ENCODE peak calls at places on chromosomes 4 and X, in ten cellular contexts. V, P, D, M, F, G, I, N, U and E are unnamed samples.

GRCh38 chr4:95505149-95505548 is 43.6 kb downstream of the UNC5C start:
- DNase-seq in V (no peak), P (no peak), D (no peak), M (no peak), F (no peak), G (no peak), I (no peak), N (no peak), U (no peak), E (no peak)

GRCh38 chr4:128517739-128518510 is 230.3 kb upstream of the PGRMC2 start:
- DNase-seq in V (peak; percentile 68), P (peak; percentile 59), D (no peak), M (no peak), F (peak; percentile 54), G (peak; percentile 94), I (peak; percentile 71), N (peak; percentile 93), U (no peak), E (no peak)

GRCh38 chr4:76305971-76306881 is at the start of gene STBD1:
- DNase-seq in V (peak; percentile 74), P (peak; percentile 87), D (peak; percentile 85), M (peak; percentile 4), F (peak; percentile 74), G (no peak), I (peak; percentile 92), N (peak; percentile 69), U (no peak), E (peak; percentile 54)

GRCh38 chr4:76211769-76212168 is 1.9 kb downstream of the SCARB2 start:
- DNase-seq in V (no peak), P (no peak), D (no peak), M (no peak), F (no peak), G (no peak), I (no peak), N (no peak), U (no peak), E (no peak)

GRCh38 chr4:145451895-145452294 is 29.8 kb upstream of the SMAD1 start:
- DNase-seq in V (no peak), P (no peak), D (no peak), M (no peak), F (no peak), G (no peak), I (no peak), N (no peak), U (no peak), E (no peak)

GRCh38 chr4:107835409-107835808 is 10.7 kb downstream of the SGMS2 start:
- DNase-seq in V (no peak), P (no peak), D (no peak), M (no peak), F (no peak), G (no peak), I (no peak), N (no peak), U (no peak), E (no peak)

GRCh38 chr4:82753725-82754410 is 44.7 kb downstream of the SCD5 start:
- DNase-seq in V (peak; percentile 57), P (no peak), D (no peak), M (no peak), F (peak; percentile 23), G (no peak), I (peak; percentile 78), N (no peak), U (no peak), E (no peak)

GRCh38 chrX:15511563-15511962 is 11.0 kb downstream of the BMX start:
- DNase-seq in V (no peak), P (no peak), D (no peak), M (no peak), F (no peak), G (no peak), I (no peak), N (no peak), U (no peak), E (no peak)

GRCh38 chr4:6345866-6346265 is 76.2 kb downstream of the WFS1 start:
- DNase-seq in V (no peak), P (no peak), D (no peak), M (no peak), F (no peak), G (no peak), I (peak; percentile 30), N (no peak), U (no peak), E (no peak)

DNA sequence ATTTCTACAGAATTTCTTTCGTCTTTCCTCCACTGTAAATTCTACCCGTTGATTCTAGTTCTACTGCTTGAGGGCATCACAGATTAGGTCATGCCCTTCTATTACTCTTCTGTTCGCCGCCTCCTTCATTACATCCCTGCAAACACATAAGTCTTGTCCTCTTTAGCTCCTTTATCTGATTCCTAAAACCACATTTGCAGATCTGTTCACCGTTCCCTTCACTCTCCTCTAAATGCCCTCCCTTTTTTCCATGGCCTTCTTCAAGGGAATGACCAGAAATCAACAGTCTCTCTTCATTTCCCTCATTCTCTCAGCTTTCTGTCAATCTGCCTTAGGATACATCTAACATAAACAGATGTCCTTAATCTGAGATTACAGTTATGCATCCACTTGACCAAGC is 43.1 kb downstream of the BTC start:
- DNase-seq in V (no peak), P (no peak), D (no peak), M (no peak), F (no peak), G (no peak), I (no peak), N (no peak), U (no peak), E (no peak)
- H3K27ac ChIP-seq in V (no peak overlapping the region), P (no peak overlapping the region), D (no peak overlapping the region), M (no peak overlapping the region), F (no peak overlapping the region), G (no peak overlapping the region), I (no peak overlapping the region), N (no peak overlapping the region), U (no peak overlapping the region), E (no peak overlapping the region)

DNA sequence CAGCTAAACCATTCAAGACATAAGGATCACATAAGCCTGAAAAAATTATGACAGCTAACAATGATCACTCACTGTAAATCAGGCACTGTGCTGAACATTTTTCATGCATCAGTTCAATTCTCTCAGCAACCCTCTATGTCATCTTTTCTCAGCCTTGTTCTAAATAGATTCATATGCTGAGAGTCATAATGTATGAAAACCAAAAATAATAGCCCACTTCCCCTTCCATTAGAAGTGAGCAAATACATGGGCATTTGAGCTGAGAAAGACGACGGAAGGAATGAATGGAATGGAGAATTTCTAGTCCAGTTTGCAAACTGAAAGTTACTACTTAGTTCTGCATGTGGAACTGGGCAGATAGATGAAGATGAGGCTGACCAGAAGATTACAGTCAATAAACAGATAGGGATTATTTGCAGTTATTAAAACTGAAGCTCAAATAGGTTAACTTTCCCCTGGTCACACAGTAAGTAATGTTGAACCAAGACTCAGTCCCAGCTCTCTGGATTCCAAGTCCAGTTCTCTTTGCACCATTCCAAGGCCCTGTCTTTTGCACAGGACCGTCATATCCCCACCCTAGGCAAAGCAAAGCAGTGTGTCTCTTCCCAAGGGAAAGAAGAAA is 1.6 kb upstream of the SH3RF1 start:
- DNase-seq in V (no peak), P (no peak), D (no peak), M (no peak), F (no peak), G (peak; percentile 72), I (no peak), N (no peak), U (no peak), E (no peak)
- H3K27ac ChIP-seq in V (no peak overlapping the region), P (no peak overlapping the region), D (no peak overlapping the region), M (no peak overlapping the region), F (no peak overlapping the region), G (peak overlapping the region; percentile 43), I (no peak overlapping the region), N (peak overlapping the region; percentile 99), U (no peak overlapping the region), E (no peak overlapping the region)

GRCh38 chrX:20545538-20545937 is 278.8 kb upstream of the RPS6KA3 start:
- DNase-seq in V (no peak), P (no peak), D (no peak), M (no peak), F (peak; percentile 3), G (no peak), I (no peak), N (no peak), U (no peak), E (no peak)

GRCh38 chrX:20547649-20548051 is 280.9 kb upstream of the RPS6KA3 start:
- DNase-seq in V (no peak), P (peak; percentile 24), D (peak; percentile 64), M (no peak), F (no peak), G (no peak), I (no peak), N (peak; percentile 74), U (no peak), E (no peak)

GRCh38 chrX:20538974-20539373 is 272.3 kb upstream of the RPS6KA3 start:
- DNase-seq in V (no peak), P (no peak), D (no peak), M (no peak), F (no peak), G (no peak), I (no peak), N (no peak), U (no peak), E (no peak)

DNA sequence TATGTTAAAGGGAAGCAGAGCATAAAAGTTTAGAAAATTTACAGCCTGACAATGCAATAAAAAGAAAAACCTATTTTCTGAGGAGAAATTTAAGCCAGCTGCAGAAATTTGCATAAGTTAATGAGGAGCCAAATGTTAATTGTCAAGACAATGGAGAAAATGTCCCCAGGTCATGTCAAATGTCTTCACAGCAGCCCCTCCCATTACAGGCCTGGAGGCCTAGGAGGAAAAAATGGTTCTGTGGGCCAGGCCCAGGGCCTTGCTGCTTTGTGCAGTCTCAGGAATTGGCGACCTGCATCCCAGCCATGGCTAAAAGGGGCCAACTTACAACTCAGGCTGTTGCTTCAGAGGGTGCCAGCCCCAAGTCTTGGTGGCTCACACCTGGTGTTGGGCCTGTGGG is 275.4 kb upstream of the RPS6KA3 start:
- DNase-seq in V (no peak), P (no peak), D (no peak), M (no peak), F (no peak), G (no peak), I (no peak), N (no peak), U (no peak), E (no peak)
- H3K27ac ChIP-seq in V (no peak overlapping the region), P (no peak overlapping the region), D (no peak overlapping the region), M (no peak overlapping the region), F (no peak overlapping the region), G (no peak overlapping the region), I (no peak overlapping the region), N (no peak overlapping the region), U (no peak overlapping the region), E (no peak overlapping the region)

GRCh38 chr4:103786014-103786413 is 66.2 kb upstream of the TACR3 start:
- DNase-seq in V (no peak), P (no peak), D (no peak), M (no peak), F (no peak), G (peak; percentile 17), I (no peak), N (peak; percentile 53), U (no peak), E (no peak)

GRCh38 chr4:103786593-103786992 is 66.8 kb upstream of the TACR3 start:
- DNase-seq in V (no peak), P (no peak), D (no peak), M (no peak), F (no peak), G (no peak), I (no peak), N (no peak), U (no peak), E (no peak)

DNA sequence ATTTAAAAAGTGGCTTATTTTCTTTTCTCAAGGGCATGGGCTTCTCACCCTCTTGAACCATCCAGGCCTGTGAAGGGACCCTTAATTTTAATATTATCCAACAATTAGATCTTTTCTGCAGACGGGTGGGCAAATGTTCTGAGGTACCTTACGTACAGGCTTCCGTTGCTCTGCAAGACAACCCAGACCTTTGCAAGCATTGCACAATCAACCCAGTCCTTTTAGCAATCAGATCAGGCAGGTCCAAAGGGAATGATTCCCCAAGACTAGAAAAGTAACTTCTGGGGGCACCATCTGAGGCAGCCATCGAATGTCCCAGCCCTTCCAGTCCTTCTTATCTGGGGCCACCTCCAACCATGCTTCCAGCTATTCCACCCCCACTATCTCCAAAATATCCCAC is 67.3 kb upstream of the TACR3 start:
- DNase-seq in V (no peak), P (no peak), D (no peak), M (no peak), F (no peak), G (no peak), I (no peak), N (no peak), U (no peak), E (no peak)
- H3K27ac ChIP-seq in V (no peak overlapping the region), P (no peak overlapping the region), D (no peak overlapping the region), M (no peak overlapping the region), F (no peak overlapping the region), G (no peak overlapping the region), I (no peak overlapping the region), N (no peak overlapping the region), U (no peak overlapping the region), E (no peak overlapping the region)